ENCODE peak calls at places on chromosomes 13 and 19, in seven cellular contexts. B is fibroblast of lung, L is gastrocnemius medialis, R is heart right ventricle, N is foreskin fibroblast, Z is A549, A is pancreas. E is an unnamed sample.

GRCh38 chr19:23823952-23824389 is 65.3 kb upstream of the ZNF681 start:
- DNase-seq in B (peak), L (no peak), R (no peak), N (no peak), Z (no peak), A (no peak), E (no peak)

GRCh38 chr13:46668302-46668720 is 115.3 kb downstream of the LRCH1 start:
- DNase-seq in B (peak), L (peak), R (peak), N (peak), Z (no peak), A (no peak), E (peak)

GRCh38 chr19:40716031-40716654 is 543 bp downstream of the COQ8B start:
- DNase-seq in B (no peak), L (no peak), R (no peak), N (peak), Z (peak), A (no peak), E (peak)

GRCh38 chr13:48258002-48258401 is 25.0 kb downstream of the ITM2B start:
- DNase-seq in B (no peak), L (no peak), R (no peak), N (no peak), Z (peak), A (no peak), E (no peak)

GRCh38 chr13:98284677-98285076 is 107.6 kb upstream of the RNF113B start:
- DNase-seq in B (no peak), L (no peak), R (no peak), N (no peak), Z (no peak), A (no peak), E (no peak)

GRCh38 chr19:38639679-38640078 is 7.8 kb upstream of the ACTN4 start:
- DNase-seq in B (no peak), L (no peak), R (no peak), N (no peak), Z (no peak), A (no peak), E (no peak)

GRCh38 chr13:60583196-60583908 is 186.3 kb downstream of the TDRD3 start:
- DNase-seq in B (peak), L (peak), R (peak), N (no peak), Z (no peak), A (no peak), E (no peak)

GRCh38 chr19:13817018-13817614 is 21.9 kb downstream of the ZSWIM4 start:
- DNase-seq in B (no peak), L (no peak), R (no peak), N (no peak), Z (no peak), A (peak), E (no peak)

GRCh38 chr13:107753748-107754147 is 461.6 kb downstream of the LIG4 start:
- DNase-seq in B (no peak), L (no peak), R (no peak), N (no peak), Z (no peak), A (no peak), E (no peak)

GRCh38 chr13:30108913-30109237 is 198.5 kb downstream of the KATNAL1 start:
- DNase-seq in B (no peak), L (no peak), R (no peak), N (no peak), Z (no peak), A (peak), E (no peak)

GRCh38 chr19:9309974-9310446 is 372 bp upstream of the ZNF699 start:
- DNase-seq in B (peak), L (no peak), R (peak), N (peak), Z (peak), A (no peak), E (no peak)

GRCh38 chr13:94708031-94708571 is 4.2 kb downstream of the SOX21 start:
- DNase-seq in B (no peak), L (no peak), R (no peak), N (no peak), Z (no peak), A (no peak), E (no peak)

GRCh38 chr19:54928299-54928698 is 19.0 kb downstream of the NLRP7 start:
- DNase-seq in B (peak), L (no peak), R (no peak), N (no peak), Z (no peak), A (no peak), E (no peak)

GRCh38 chr19:7159105-7159933 is 89.8 kb downstream of the ZNF557 start:
- DNase-seq in B (peak), L (peak), R (peak), N (peak), Z (no peak), A (no peak), E (peak)

GRCh38 chr19:45768644-45769053 is 403 bp downstream of the SIX5 start:
- DNase-seq in B (peak), L (no peak), R (no peak), N (peak), Z (peak), A (peak), E (no peak)

GRCh38 chr19:1445932-1446712 is 3.8 kb upstream of the APC2 start:
- DNase-seq in B (no peak), L (no peak), R (no peak), N (no peak), Z (peak), A (no peak), E (no peak)

GRCh38 chr13:112242777-112243176 is 133.4 kb upstream of the SPACA7 start:
- DNase-seq in B (no peak), L (no peak), R (no peak), N (no peak), Z (no peak), A (no peak), E (no peak)

GRCh38 chr19:40689339-40690049 is 957 bp downstream of the NUMBL start:
- DNase-seq in B (peak), L (no peak), R (peak), N (no peak), Z (no peak), A (peak), E (no peak)

GRCh38 chr19:3017923-3018322 is 11.2 kb downstream of the TLE2 start:
- DNase-seq in B (no peak), L (no peak), R (no peak), N (no peak), Z (no peak), A (no peak), E (no peak)

GRCh38 chr13:51683537-51684050 is 99.3 kb downstream of the WDFY2 start:
- DNase-seq in B (no peak), L (no peak), R (no peak), N (no peak), Z (no peak), A (no peak), E (no peak)

GRCh38 chr19:5470264-5470671 is 15.1 kb downstream of the ZNRF4 start:
- DNase-seq in B (no peak), L (no peak), R (no peak), N (no peak), Z (no peak), A (no peak), E (no peak)

GRCh38 chr19:14035706-14036105 is 4.1 kb downstream of the IL27RA start:
- DNase-seq in B (no peak), L (no peak), R (no peak), N (no peak), Z (no peak), A (no peak), E (no peak)

GRCh38 chr19:21698215-21698614 is 69.2 kb downstream of the ZNF100 start:
- DNase-seq in B (peak), L (no peak), R (no peak), N (peak), Z (no peak), A (no peak), E (peak)

GRCh38 chr19:16527971-16528521 is 14.2 kb downstream of the CHERP start:
- DNase-seq in B (peak), L (no peak), R (no peak), N (no peak), Z (no peak), A (no peak), E (no peak)

GRCh38 chr19:14686411-14686810 is 3.4 kb upstream of the ZNF333 start:
- DNase-seq in B (peak), L (no peak), R (no peak), N (peak), Z (no peak), A (no peak), E (no peak)

GRCh38 chr13:24459234-24459633 is 53.3 kb downstream of the PARP4 start:
- DNase-seq in B (peak), L (no peak), R (no peak), N (peak), Z (no peak), A (no peak), E (peak)
- H3K4me3 ChIP-seq in B (no peak), L (no peak), R (no peak), N (no peak), Z (no peak), A (no peak), E (no peak)

GRCh38 chr13:99367663-99368448 is 60.7 kb upstream of the GPR183 start:
- DNase-seq in B (no peak), L (no peak), R (no peak), N (no peak), Z (no peak), A (no peak), E (no peak)
- TF ChIP-seq CTCF in B (no peak), L (no peak), R (no peak), N (no peak), Z (no peak), A (no peak), E (no peak)

GRCh38 chr19:31570718-31571117 is 221.5 kb upstream of the TSHZ3 start:
- DNase-seq in B (peak), L (no peak), R (no peak), N (no peak), Z (no peak), A (no peak), E (no peak)

GRCh38 chr19:31568724-31569123 is 219.5 kb upstream of the TSHZ3 start:
- DNase-seq in B (no peak), L (no peak), R (no peak), N (no peak), Z (no peak), A (no peak), E (no peak)

GRCh38 chr19:31578326-31578725 is 229.1 kb upstream of the TSHZ3 start:
- DNase-seq in B (no peak), L (no peak), R (no peak), N (no peak), Z (no peak), A (no peak), E (no peak)

GRCh38 chr19:31572671-31573298 is 223.5 kb upstream of the TSHZ3 start:
- DNase-seq in B (no peak), L (no peak), R (no peak), N (no peak), Z (no peak), A (no peak), E (no peak)

GRCh38 chr19:31574251-31574973 is 225.2 kb upstream of the TSHZ3 start:
- DNase-seq in B (no peak), L (no peak), R (no peak), N (no peak), Z (no peak), A (no peak), E (no peak)
- H3K4me3 ChIP-seq in B (no peak), L (no peak), R (no peak), N (no peak), Z (no peak), A (no peak), E (no peak)

DNA sequence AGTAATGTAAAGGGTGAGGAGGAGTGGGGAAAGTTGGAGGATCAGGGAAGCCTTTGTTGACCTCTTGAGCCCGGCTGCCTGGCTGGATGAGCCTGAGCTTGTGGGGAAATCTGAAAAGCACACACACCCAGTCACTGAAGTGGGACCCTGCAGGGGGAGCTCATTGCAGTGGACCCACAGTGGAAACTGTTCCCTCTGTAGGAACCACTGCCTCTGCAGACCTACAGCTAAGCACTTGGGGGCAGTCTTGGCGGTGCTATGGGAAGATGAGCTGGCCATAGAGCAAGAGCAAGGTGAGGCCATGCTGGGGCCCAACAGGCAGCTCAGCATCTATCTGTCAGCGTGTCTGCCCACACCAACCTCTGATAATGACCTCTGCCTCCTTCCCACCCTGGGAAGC is 294.8 kb downstream of the TSHZ3 start:
- DNase-seq in B (peak), L (no peak), R (peak), N (peak), Z (peak), A (no peak), E (peak)
- TF ChIP-seq CTCF in B (peak), L (no peak), R (no peak), N (peak), Z (peak), A (no peak), E (peak)

E was measured in HFF-Myc.